ENCODE peak calls at places on chromosomes 3 and 15, in seven cellular contexts. T is CD8-positive, alpha-beta T cell; I is tibial nerve; U is GM12865; M is stomach; E is GM23338; X is GM12878. Z is an unnamed sample.

GRCh38 chr3:9825461-9826040 is 15.5 kb downstream of the TTLL3 start:
- DNase-seq in T (no peak), X (no peak), M (no peak), E (peak), I (no peak), U (no peak), Z (no peak)

GRCh38 chr15:39171944-39172368 is 408.9 kb upstream of the THBS1 start:
- DNase-seq in I (peak), U (peak), E (peak), M (peak), T (no peak), X (peak), Z (no peak)

GRCh38 chr3:70856414-70857162 is 544.1 kb upstream of the MDFIC2 start:
- DNase-seq in I (no peak), E (no peak), U (peak), M (no peak), X (no peak), T (no peak), Z (no peak)

GRCh38 chr3:65672876-65673815 is 365.6 kb downstream of the MAGI1 start:
- DNase-seq in X (no peak), E (peak), U (peak), T (no peak), I (peak), M (peak), Z (peak)

GRCh38 chr3:82133070-82133606 is 371.7 kb upstream of the GBE1 start:
- DNase-seq in X (peak), T (no peak), E (peak), M (peak), U (peak), I (peak), Z (peak)

GRCh38 chr3:40055361-40055760 is 246.0 kb downstream of the MYRIP start:
- DNase-seq in T (no peak), E (no peak), I (no peak), X (no peak), U (no peak), M (no peak), Z (no peak)

GRCh38 chr3:112635674-112636073 is 5.3 kb downstream of the CCDC80 start:
- DNase-seq in X (no peak), U (no peak), T (no peak), I (peak), M (no peak), E (no peak), Z (no peak)

GRCh38 chr3:110106805-110107204 is 769.5 kb upstream of the DPPA4 start:
- DNase-seq in E (no peak), I (no peak), U (no peak), M (no peak), T (no peak), X (no peak), Z (no peak)

GRCh38 chr3:7305561-7305960 is 444.6 kb downstream of the GRM7 start:
- DNase-seq in X (no peak), E (no peak), T (no peak), U (no peak), I (no peak), M (no peak), Z (no peak)

GRCh38 chr3:140871022-140871421 is 70.6 kb upstream of the SLC25A36 start:
- DNase-seq in I (no peak), T (no peak), M (no peak), U (no peak), X (no peak), E (no peak), Z (no peak)

GRCh38 chr15:34987623-34987981 is 485 bp downstream of the ZNF770 start:
- DNase-seq in U (no peak), E (no peak), I (no peak), T (no peak), M (no peak), X (no peak), Z (no peak)

GRCh38 chr3:189685854-189686253 is 54.7 kb downstream of the TP63 start:
- DNase-seq in M (no peak), E (no peak), X (no peak), I (no peak), U (no peak), T (no peak), Z (no peak)

GRCh38 chr15:48963524-48964113 is at the start of gene SHC4:
- DNase-seq in T (no peak), I (peak), U (peak), E (peak), M (peak), X (no peak), Z (no peak)

GRCh38 chr3:82038536-82038935 is 277.1 kb upstream of the GBE1 start:
- DNase-seq in E (peak), X (no peak), I (no peak), U (no peak), T (no peak), M (no peak), Z (no peak)

GRCh38 chr15:88954431-88955277 is 41.5 kb upstream of the MFGE8 start:
- DNase-seq in E (no peak), M (no peak), U (peak), T (no peak), I (no peak), X (no peak), Z (no peak)

GRCh38 chr3:157081681-157082210 is 78.2 kb downstream of the CCNL1 start:
- DNase-seq in T (peak), X (no peak), E (peak), I (peak), M (peak), U (peak), Z (no peak)

GRCh38 chr3:111338059-111338698 is 203.8 kb upstream of the CD96 start:
- DNase-seq in M (peak), I (peak), E (peak), X (no peak), T (no peak), U (peak), Z (no peak)

GRCh38 chr3:76308541-76308940 is 523.2 kb upstream of the ZNF717 start:
- DNase-seq in I (no peak), M (no peak), U (no peak), T (no peak), X (no peak), E (no peak), Z (no peak)

GRCh38 chr3:159443266-159443665 is 545.4 kb upstream of the IL12A start:
- DNase-seq in I (no peak), M (no peak), E (no peak), U (no peak), X (no peak), T (no peak), Z (no peak)

GRCh38 chr3:127490271-127491023 is 100.1 kb downstream of the TPRA1 start:
- DNase-seq in I (no peak), X (no peak), T (no peak), M (no peak), U (no peak), E (no peak), Z (no peak)

GRCh38 chr3:186044973-186045372 is 63.9 kb downstream of the ETV5 start:
- DNase-seq in E (peak), I (no peak), T (no peak), X (no peak), M (peak), U (no peak), Z (no peak)

GRCh38 chr3:161264771-161265343 is 43.7 kb downstream of the NMD3 start:
- DNase-seq in E (no peak), T (no peak), X (no peak), M (no peak), I (no peak), U (no peak), Z (no peak)

DNA sequence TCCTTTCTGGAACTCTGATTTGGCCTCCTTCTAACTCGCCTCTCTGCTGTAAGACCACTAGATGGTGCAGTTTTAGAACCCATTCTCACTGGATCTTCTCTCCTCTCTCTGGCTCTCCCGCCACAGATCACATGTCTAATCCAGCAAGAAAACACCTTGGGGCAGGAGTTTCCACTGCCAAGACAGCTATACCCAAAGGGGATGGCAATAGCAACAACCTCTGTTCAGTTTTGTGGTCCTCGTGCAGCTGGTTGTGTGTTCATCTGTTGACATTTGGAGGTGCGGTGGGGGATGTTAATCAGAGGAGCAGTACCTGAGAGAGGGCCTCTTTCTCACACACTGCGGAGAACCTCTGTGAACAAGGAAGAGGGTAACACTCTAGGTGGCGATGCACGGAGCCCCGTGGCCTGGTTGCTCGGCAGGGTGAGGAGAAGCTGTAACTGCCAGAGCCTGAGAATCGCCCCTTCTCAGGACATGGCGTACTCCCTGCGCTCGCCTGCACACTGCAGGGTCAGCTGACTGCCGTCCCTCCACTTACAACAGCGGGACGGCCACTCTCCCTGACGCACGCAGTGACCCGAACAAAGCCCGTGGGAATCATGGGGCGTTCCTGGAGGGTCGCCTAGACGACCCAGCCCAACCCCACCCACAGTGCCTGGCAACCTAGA is at the start of gene TEX55:
- DNase-seq in X (no peak), I (no peak), U (peak), E (peak), M (no peak), T (no peak), Z (no peak)
- H3K4me3 ChIP-seq in X (no peak), I (no peak), U (no peak), E (no peak), M (no peak), T (no peak), Z (no peak)

DNA sequence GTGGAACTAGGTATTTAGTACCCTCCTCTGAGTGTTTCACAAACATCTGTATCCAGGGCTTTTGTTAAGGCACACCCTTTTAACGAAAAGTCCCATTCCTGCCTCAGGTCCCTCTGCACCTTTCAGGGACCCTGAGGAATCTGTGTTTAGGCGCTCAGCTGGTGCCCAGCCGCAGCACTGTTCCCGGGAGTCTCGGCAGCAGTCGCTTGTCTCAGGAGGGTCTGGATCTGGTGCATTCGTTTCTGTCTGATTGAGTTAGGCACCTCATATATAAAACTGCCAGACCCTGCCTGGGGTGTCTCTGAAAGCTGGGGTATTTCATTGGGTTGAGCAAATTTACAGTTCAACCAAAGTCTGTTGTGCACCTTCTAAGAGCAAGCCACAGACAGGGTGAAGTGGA is 162.8 kb upstream of the TOPAZ1 start:
- DNase-seq in T (no peak), X (no peak), I (no peak), E (no peak), U (no peak), M (no peak), Z (no peak)
- TF ChIP-seq CTCF in T (no peak), X (no peak), I (no peak), E (no peak), U (no peak), M (no peak), Z (no peak)

GRCh38 chr3:150890320-150890719 is 14.9 kb downstream of the MINDY4B start:
- DNase-seq in I (no peak), X (no peak), T (no peak), E (no peak), U (no peak), M (no peak), Z (no peak)
- H3K4me3 ChIP-seq in I (no peak), X (no peak), T (no peak), E (no peak), U (no peak), M (no peak), Z (no peak)

DNA sequence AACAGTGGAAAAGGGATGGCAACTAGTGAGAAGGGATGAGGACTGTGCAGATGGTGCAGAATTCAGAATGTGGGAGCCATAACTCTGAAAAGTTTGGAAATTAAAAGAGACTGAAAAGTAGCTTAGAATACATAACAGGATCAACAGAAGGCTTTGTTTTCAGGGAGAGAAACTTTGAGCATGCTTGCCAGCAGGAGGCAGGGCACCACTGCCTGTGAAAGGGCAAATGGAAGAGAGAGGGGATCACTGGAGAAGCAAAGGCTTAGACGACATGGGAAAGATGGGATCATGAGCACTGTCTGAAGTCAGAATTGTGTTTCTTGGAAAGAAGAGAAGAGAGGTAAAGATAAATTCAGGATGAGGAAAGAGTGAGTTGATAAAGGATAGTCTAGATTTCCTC is 99.6 kb downstream of the ABI3BP start:
- DNase-seq in E (peak), U (peak), T (no peak), I (no peak), M (no peak), X (no peak), Z (no peak)
- TF ChIP-seq CTCF in E (peak), U (no peak), T (no peak), I (peak), M (peak), X (no peak), Z (peak)

DNA sequence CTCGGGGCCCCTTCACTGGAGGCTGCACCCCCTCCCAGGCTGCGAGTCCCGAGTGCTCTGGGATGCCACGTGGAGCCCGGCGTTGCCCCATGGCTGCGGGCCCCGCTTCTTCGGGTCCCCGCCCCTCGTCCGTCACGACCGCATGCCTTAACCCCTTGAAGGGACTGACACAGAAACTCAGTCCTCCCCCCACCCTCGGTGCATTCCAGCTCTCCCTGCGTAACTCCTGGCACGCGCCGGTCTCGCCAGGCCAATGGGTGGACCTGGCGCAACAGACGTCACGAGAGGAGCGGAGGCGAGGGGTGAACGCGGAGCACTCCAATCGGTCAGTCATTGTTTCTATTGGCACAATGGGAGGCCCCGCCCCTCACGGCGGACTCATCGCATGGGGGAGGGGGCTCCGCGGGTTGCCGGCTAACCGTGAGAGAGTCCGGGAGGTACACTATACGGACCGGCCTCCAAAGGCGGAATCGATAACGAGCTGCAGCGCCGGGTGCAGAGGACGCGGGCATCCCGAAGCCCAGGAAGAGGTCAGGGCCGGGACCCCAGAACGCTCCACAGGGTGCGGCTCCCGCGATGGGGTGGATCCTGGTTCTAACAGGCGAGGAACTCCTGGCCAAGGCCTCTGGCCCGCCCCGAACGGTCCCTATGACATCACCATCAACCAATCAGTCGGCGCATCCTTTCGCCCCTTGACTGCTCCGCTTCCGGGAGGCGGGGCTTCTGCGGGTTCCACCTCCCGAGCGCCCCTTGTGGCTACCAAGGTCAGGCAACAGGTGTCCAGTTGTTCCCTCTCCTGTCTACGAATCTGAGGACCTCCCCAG is 1.0 kb upstream of the CELSR3 start:
- DNase-seq in E (peak), I (peak), U (peak), M (peak), X (peak), T (peak), Z (peak)
- H3K4me3 ChIP-seq in E (peak), I (peak), U (peak), M (peak), X (peak), T (peak), Z (peak)

GRCh38 chr3:122946185-122946584 is 81.4 kb downstream of the SEMA5B start:
- DNase-seq in X (no peak), T (no peak), U (peak), I (no peak), M (no peak), E (no peak), Z (no peak)

GRCh38 chr3:122945230-122945629 is 82.3 kb downstream of the SEMA5B start:
- DNase-seq in T (no peak), E (no peak), X (no peak), M (no peak), I (no peak), U (no peak), Z (no peak)

GRCh38 chr3:122947621-122948202 is 79.9 kb downstream of the SEMA5B start:
- DNase-seq in T (no peak), U (no peak), E (no peak), I (no peak), M (no peak), X (no peak), Z (no peak)

GRCh38 chr3:122947086-122947611 is 80.4 kb downstream of the SEMA5B start:
- DNase-seq in T (no peak), X (no peak), U (no peak), E (no peak), M (no peak), I (no peak), Z (no peak)

DNA sequence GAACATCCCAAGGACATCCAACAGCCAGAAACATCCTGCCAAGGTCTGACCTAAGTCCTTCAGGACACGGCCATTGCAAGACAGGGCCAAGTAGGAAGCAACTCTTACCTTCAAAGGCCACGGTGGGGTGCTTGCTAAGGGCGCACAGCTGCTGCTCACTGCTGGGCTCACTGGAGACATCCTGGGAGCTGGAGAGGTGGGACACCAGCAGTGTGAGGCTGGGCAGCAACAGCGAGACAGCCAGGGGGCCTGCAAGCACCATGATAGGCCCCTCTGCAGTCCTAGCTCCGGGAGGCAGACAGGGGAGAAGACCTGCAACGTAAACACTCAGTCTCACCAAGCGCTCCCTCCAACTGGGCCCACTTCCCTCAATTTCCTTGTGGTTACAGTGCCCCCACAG is 79.2 kb downstream of the SEMA5B start:
- DNase-seq in U (no peak), E (peak), X (no peak), M (no peak), T (no peak), I (no peak), Z (no peak)
- TF ChIP-seq CTCF in U (no peak), E (peak), X (no peak), M (no peak), T (no peak), I (no peak), Z (no peak)

GRCh38 chr15:32028921-32029320 is 1.4 kb upstream of the CHRNA7 start:
- DNase-seq in T (no peak), I (no peak), M (no peak), X (no peak), U (no peak), E (peak), Z (no peak)
- H3K4me3 ChIP-seq in T (no peak), I (no peak), M (peak), X (no peak), U (no peak), E (peak), Z (no peak)

GRCh38 chr15:52790941-52791751 is 1.0 kb upstream of the ONECUT1 start:
- DNase-seq in T (no peak), I (no peak), E (peak), U (no peak), X (no peak), M (no peak), Z (no peak)
- TF ChIP-seq CTCF in T (no peak), I (no peak), E (peak), U (no peak), X (peak), M (no peak), Z (peak)

GRCh38 chr3:14405886-14406238 is 3.5 kb downstream of the SLC6A6 start:
- DNase-seq in M (peak), U (no peak), E (no peak), I (no peak), T (no peak), X (no peak), Z (no peak)

GRCh38 chr3:14406336-14406735 is 3.9 kb downstream of the SLC6A6 start:
- DNase-seq in M (no peak), T (no peak), I (no peak), X (no peak), E (no peak), U (no peak), Z (no peak)

GRCh38 chr3:14403636-14404395 is 1.4 kb downstream of the SLC6A6 start:
- DNase-seq in I (no peak), M (peak), U (no peak), T (no peak), X (no peak), E (no peak), Z (no peak)

GRCh38 chr3:14405120-14405885 is 2.9 kb downstream of the SLC6A6 start:
- DNase-seq in T (no peak), U (no peak), X (no peak), M (no peak), I (no peak), E (no peak), Z (no peak)

GRCh38 chr3:14404396-14405119 is 2.2 kb downstream of the SLC6A6 start:
- DNase-seq in M (peak), X (no peak), U (no peak), E (no peak), T (no peak), I (no peak), Z (no peak)
- H3K4me3 ChIP-seq in M (peak), X (peak), U (peak), E (peak), T (peak), I (peak), Z (peak)

GRCh38 chr15:29690765-29691475 is 131.3 kb downstream of the TJP1 start:
- DNase-seq in X (no peak), U (no peak), E (no peak), T (no peak), M (no peak), I (no peak), Z (no peak)

GRCh38 chr15:29695486-29696167 is 126.6 kb downstream of the TJP1 start:
- DNase-seq in T (no peak), X (no peak), U (peak), I (no peak), E (peak), M (no peak), Z (no peak)

GRCh38 chr15:29693225-29693624 is 129.0 kb downstream of the TJP1 start:
- DNase-seq in T (no peak), M (no peak), E (no peak), I (no peak), X (no peak), U (no peak), Z (no peak)

GRCh38 chr15:29689724-29689986 is 132.6 kb downstream of the TJP1 start:
- DNase-seq in I (no peak), X (no peak), U (no peak), E (no peak), T (no peak), M (no peak), Z (no peak)

GRCh38 chr15:29692527-29692926 is 129.7 kb downstream of the TJP1 start:
- DNase-seq in E (peak), U (no peak), I (no peak), T (no peak), X (no peak), M (no peak), Z (no peak)
- TF ChIP-seq CTCF in E (peak), U (peak), I (no peak), T (no peak), X (peak), M (no peak), Z (peak)

Z was measured in GM12864.